ENCODE peak calls at places on chromosomes 7 and 10, in eight cellular contexts. One of them, this sample, is unnamed.

GRCh38 chr10:87656431-87657072 is 3.1 kb upstream of the PAPSS2 start:
- DNase-seq in RWPE1: peak; percentile 69
- DNase-seq in GM23338: peak; percentile 84
- DNase-seq in spleen: no peak
- DNase-seq in A549: peak; percentile 58
- DNase-seq in H9: no peak
- DNase-seq in upper lobe of right lung: no peak
- DNase-seq in mammary epithelial cell: no peak
- DNase-seq in this sample: no peak

GRCh38 chr10:106134326-106135000 is 1030.0 kb downstream of the SORCS1 start:
- DNase-seq in RWPE1: no peak
- DNase-seq in GM23338: no peak
- DNase-seq in spleen: no peak
- DNase-seq in A549: no peak
- DNase-seq in H9: no peak
- DNase-seq in upper lobe of right lung: no peak
- DNase-seq in mammary epithelial cell: no peak
- DNase-seq in this sample: no peak

GRCh38 chr7:14184292-14184864 is 194.9 kb upstream of the ETV1 start:
- DNase-seq in RWPE1: no peak
- DNase-seq in GM23338: no peak
- DNase-seq in spleen: no peak
- DNase-seq in A549: no peak
- DNase-seq in H9: no peak
- DNase-seq in upper lobe of right lung: no peak
- DNase-seq in mammary epithelial cell: no peak
- DNase-seq in this sample: no peak

GRCh38 chr10:24579911-24580310 is 143.8 kb downstream of the ARHGAP21 start:
- DNase-seq in RWPE1: no peak
- DNase-seq in GM23338: peak; percentile 47
- DNase-seq in spleen: no peak
- DNase-seq in A549: no peak
- DNase-seq in H9: peak; percentile 45
- DNase-seq in upper lobe of right lung: no peak
- DNase-seq in mammary epithelial cell: no peak
- DNase-seq in this sample: no peak

GRCh38 chr7:92749327-92749730 is 87.0 kb downstream of the CDK6 start:
- DNase-seq in RWPE1: no peak
- DNase-seq in GM23338: no peak
- DNase-seq in spleen: no peak
- DNase-seq in A549: no peak
- DNase-seq in H9: no peak
- DNase-seq in upper lobe of right lung: no peak
- DNase-seq in mammary epithelial cell: no peak
- DNase-seq in this sample: no peak

GRCh38 chr10:46530249-46531186 is 25.9 kb downstream of the GPRIN2 start:
- DNase-seq in RWPE1: no peak
- DNase-seq in GM23338: no peak
- DNase-seq in spleen: peak; percentile 74
- DNase-seq in A549: peak; percentile 94
- DNase-seq in H9: no peak
- DNase-seq in upper lobe of right lung: no peak
- DNase-seq in mammary epithelial cell: no peak
- DNase-seq in this sample: peak; percentile 98

GRCh38 chr7:80380957-80381356 is 130.9 kb downstream of the GNAT3 start:
- DNase-seq in RWPE1: no peak
- DNase-seq in GM23338: no peak
- DNase-seq in spleen: no peak
- DNase-seq in A549: no peak
- DNase-seq in H9: no peak
- DNase-seq in upper lobe of right lung: no peak
- DNase-seq in mammary epithelial cell: no peak
- DNase-seq in this sample: no peak

GRCh38 chr10:71087622-71088021 is 124.7 kb upstream of the UNC5B start:
- DNase-seq in RWPE1: no peak
- DNase-seq in GM23338: no peak
- DNase-seq in spleen: no peak
- DNase-seq in A549: no peak
- DNase-seq in H9: peak; percentile 18
- DNase-seq in upper lobe of right lung: peak; percentile 38
- DNase-seq in mammary epithelial cell: no peak
- DNase-seq in this sample: no peak

GRCh38 chr10:6151087-6151977 is 51.4 kb upstream of the PFKFB3 start:
- DNase-seq in RWPE1: no peak
- DNase-seq in GM23338: peak; percentile 91
- DNase-seq in spleen: peak; percentile 91
- DNase-seq in A549: peak; percentile 66
- DNase-seq in H9: peak; percentile 89
- DNase-seq in upper lobe of right lung: peak; percentile 76
- DNase-seq in mammary epithelial cell: no peak
- DNase-seq in this sample: peak; percentile 65

GRCh38 chr7:18087031-18087686 is 59.5 kb upstream of the PRPS1L1 start:
- DNase-seq in RWPE1: no peak
- DNase-seq in GM23338: peak; percentile 64
- DNase-seq in spleen: peak; percentile 59
- DNase-seq in A549: peak; percentile 8
- DNase-seq in H9: peak; percentile 39
- DNase-seq in upper lobe of right lung: peak; percentile 57
- DNase-seq in mammary epithelial cell: peak; percentile 11
- DNase-seq in this sample: no peak

GRCh38 chr10:89683911-89684310 is 17.5 kb upstream of the KIF20B start:
- DNase-seq in RWPE1: no peak
- DNase-seq in GM23338: no peak
- DNase-seq in spleen: no peak
- DNase-seq in A549: no peak
- DNase-seq in H9: no peak
- DNase-seq in upper lobe of right lung: no peak
- DNase-seq in mammary epithelial cell: no peak
- DNase-seq in this sample: no peak

GRCh38 chr7:20385121-20385520 is 54.4 kb downstream of the ITGB8 start:
- DNase-seq in RWPE1: peak; percentile 67
- DNase-seq in GM23338: no peak
- DNase-seq in spleen: no peak
- DNase-seq in A549: no peak
- DNase-seq in H9: no peak
- DNase-seq in upper lobe of right lung: no peak
- DNase-seq in mammary epithelial cell: peak; percentile 61
- DNase-seq in this sample: peak; percentile 51

GRCh38 chr10:86950349-86950748 is 7.1 kb downstream of the MMRN2 start:
- DNase-seq in RWPE1: no peak
- DNase-seq in GM23338: no peak
- DNase-seq in spleen: no peak
- DNase-seq in A549: no peak
- DNase-seq in H9: peak; percentile 27
- DNase-seq in upper lobe of right lung: peak; percentile 6
- DNase-seq in mammary epithelial cell: no peak
- DNase-seq in this sample: no peak

GRCh38 chr10:49139866-49140195 is 6.0 kb upstream of the FAM170B start:
- DNase-seq in RWPE1: peak; percentile 76
- DNase-seq in GM23338: no peak
- DNase-seq in spleen: no peak
- DNase-seq in A549: peak; percentile 71
- DNase-seq in H9: no peak
- DNase-seq in upper lobe of right lung: no peak
- DNase-seq in mammary epithelial cell: peak; percentile 76
- DNase-seq in this sample: peak; percentile 96

GRCh38 chr7:74197449-74198108 is 12.2 kb upstream of the LAT2 start:
- DNase-seq in RWPE1: no peak
- DNase-seq in GM23338: no peak
- DNase-seq in spleen: no peak
- DNase-seq in A549: no peak
- DNase-seq in H9: no peak
- DNase-seq in upper lobe of right lung: peak; percentile 21
- DNase-seq in mammary epithelial cell: no peak
- DNase-seq in this sample: no peak

GRCh38 chr7:91310829-91311460 is 46.7 kb downstream of the FZD1 start:
- DNase-seq in RWPE1: peak; percentile 16
- DNase-seq in GM23338: peak; percentile 61
- DNase-seq in spleen: no peak
- DNase-seq in A549: no peak
- DNase-seq in H9: no peak
- DNase-seq in upper lobe of right lung: no peak
- DNase-seq in mammary epithelial cell: peak; percentile 34
- DNase-seq in this sample: peak; percentile 34

GRCh38 chr10:116774728-116775151 is 32.4 kb upstream of the HSPA12A start:
- DNase-seq in RWPE1: peak; percentile 70
- DNase-seq in GM23338: no peak
- DNase-seq in spleen: no peak
- DNase-seq in A549: no peak
- DNase-seq in H9: no peak
- DNase-seq in upper lobe of right lung: no peak
- DNase-seq in mammary epithelial cell: peak; percentile 75
- DNase-seq in this sample: no peak

GRCh38 chr7:104761892-104762291 is 252.1 kb upstream of the KMT2E start:
- DNase-seq in RWPE1: no peak
- DNase-seq in GM23338: no peak
- DNase-seq in spleen: no peak
- DNase-seq in A549: no peak
- DNase-seq in H9: no peak
- DNase-seq in upper lobe of right lung: no peak
- DNase-seq in mammary epithelial cell: no peak
- DNase-seq in this sample: no peak

GRCh38 chr7:18495412-18496335 is at the start of gene HDAC9:
- DNase-seq in RWPE1: no peak
- DNase-seq in GM23338: peak; percentile 90
- DNase-seq in spleen: peak; percentile 75
- DNase-seq in A549: no peak
- DNase-seq in H9: peak; percentile 66
- DNase-seq in upper lobe of right lung: no peak
- DNase-seq in mammary epithelial cell: peak; percentile 51
- DNase-seq in this sample: peak; percentile 51

GRCh38 chr7:29607259-29607658 is 43.6 kb downstream of the PRR15 start:
- DNase-seq in RWPE1: no peak
- DNase-seq in GM23338: no peak
- DNase-seq in spleen: no peak
- DNase-seq in A549: no peak
- DNase-seq in H9: no peak
- DNase-seq in upper lobe of right lung: no peak
- DNase-seq in mammary epithelial cell: no peak
- DNase-seq in this sample: no peak

GRCh38 chr7:148883233-148884048 is 650 bp downstream of the EZH2 start:
- DNase-seq in RWPE1: peak; percentile 13
- DNase-seq in GM23338: peak; percentile 41
- DNase-seq in spleen: peak; percentile 92
- DNase-seq in A549: peak; percentile 11
- DNase-seq in H9: no peak
- DNase-seq in upper lobe of right lung: peak; percentile 78
- DNase-seq in mammary epithelial cell: no peak
- DNase-seq in this sample: no peak

GRCh38 chr7:36946401-36946739 is 222.1 kb upstream of the AOAH start:
- DNase-seq in RWPE1: no peak
- DNase-seq in GM23338: no peak
- DNase-seq in spleen: no peak
- DNase-seq in A549: no peak
- DNase-seq in H9: no peak
- DNase-seq in upper lobe of right lung: no peak
- DNase-seq in mammary epithelial cell: no peak
- DNase-seq in this sample: no peak

GRCh38 chr10:3427316-3427715 is 254.7 kb upstream of the PITRM1 start:
- DNase-seq in RWPE1: no peak
- DNase-seq in GM23338: no peak
- DNase-seq in spleen: no peak
- DNase-seq in A549: no peak
- DNase-seq in H9: no peak
- DNase-seq in upper lobe of right lung: no peak
- DNase-seq in mammary epithelial cell: no peak
- DNase-seq in this sample: no peak
- H3K27ac ChIP-seq in RWPE1: no peak overlapping the region
- H3K27ac ChIP-seq in GM23338: no peak overlapping the region
- H3K27ac ChIP-seq in spleen: no peak overlapping the region
- H3K27ac ChIP-seq in A549: no peak overlapping the region
- H3K27ac ChIP-seq in H9: no peak overlapping the region
- H3K27ac ChIP-seq in upper lobe of right lung: no peak overlapping the region
- H3K27ac ChIP-seq in mammary epithelial cell: no peak overlapping the region
- H3K27ac ChIP-seq in this sample: no peak overlapping the region

GRCh38 chr7:101814996-101815825 is 2.2 kb upstream of the CUX1 start:
- DNase-seq in RWPE1: no peak
- DNase-seq in GM23338: peak; percentile 65
- DNase-seq in spleen: peak; percentile 92
- DNase-seq in A549: peak; percentile 50
- DNase-seq in H9: peak; percentile 62
- DNase-seq in upper lobe of right lung: peak; percentile 84
- DNase-seq in mammary epithelial cell: peak; percentile 21
- DNase-seq in this sample: no peak
- TF ChIP-seq CTCF in RWPE1: peak; percentile 76
- TF ChIP-seq CTCF in GM23338: no peak
- TF ChIP-seq CTCF in spleen: no peak
- TF ChIP-seq CTCF in A549: peak; percentile 84
- TF ChIP-seq CTCF in H9: peak; percentile 63
- TF ChIP-seq CTCF in upper lobe of right lung: peak; percentile 45
- TF ChIP-seq CTCF in mammary epithelial cell: peak; percentile 4
- TF ChIP-seq CTCF in this sample: peak; percentile 22

DNA sequence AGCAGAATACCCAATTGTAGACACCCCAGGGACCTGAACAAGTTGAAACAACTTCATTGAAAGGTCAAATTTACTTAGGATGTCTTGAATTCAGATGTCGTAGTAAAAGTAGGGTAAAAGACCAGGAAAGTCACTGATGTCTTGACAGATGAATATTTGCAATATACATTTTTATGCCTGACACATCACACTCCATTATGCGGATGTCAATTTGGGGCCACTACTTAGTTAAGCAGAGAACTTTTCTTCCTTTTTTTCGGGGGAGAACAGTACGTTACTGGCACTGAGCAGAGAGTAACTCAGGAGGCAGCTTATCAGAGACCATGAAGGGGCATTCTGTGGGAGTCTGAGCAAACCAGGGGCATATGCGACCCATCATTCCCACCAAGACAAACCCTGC is 4.9 kb downstream of the ITGA8 start:
- DNase-seq in RWPE1: no peak
- DNase-seq in GM23338: no peak
- DNase-seq in spleen: no peak
- DNase-seq in A549: no peak
- DNase-seq in H9: no peak
- DNase-seq in upper lobe of right lung: no peak
- DNase-seq in mammary epithelial cell: no peak
- DNase-seq in this sample: no peak
- H3K27ac ChIP-seq in RWPE1: no peak overlapping the region
- H3K27ac ChIP-seq in GM23338: no peak overlapping the region
- H3K27ac ChIP-seq in spleen: no peak overlapping the region
- H3K27ac ChIP-seq in A549: no peak overlapping the region
- H3K27ac ChIP-seq in H9: no peak overlapping the region
- H3K27ac ChIP-seq in upper lobe of right lung: no peak overlapping the region
- H3K27ac ChIP-seq in mammary epithelial cell: no peak overlapping the region
- H3K27ac ChIP-seq in this sample: no peak overlapping the region

DNA sequence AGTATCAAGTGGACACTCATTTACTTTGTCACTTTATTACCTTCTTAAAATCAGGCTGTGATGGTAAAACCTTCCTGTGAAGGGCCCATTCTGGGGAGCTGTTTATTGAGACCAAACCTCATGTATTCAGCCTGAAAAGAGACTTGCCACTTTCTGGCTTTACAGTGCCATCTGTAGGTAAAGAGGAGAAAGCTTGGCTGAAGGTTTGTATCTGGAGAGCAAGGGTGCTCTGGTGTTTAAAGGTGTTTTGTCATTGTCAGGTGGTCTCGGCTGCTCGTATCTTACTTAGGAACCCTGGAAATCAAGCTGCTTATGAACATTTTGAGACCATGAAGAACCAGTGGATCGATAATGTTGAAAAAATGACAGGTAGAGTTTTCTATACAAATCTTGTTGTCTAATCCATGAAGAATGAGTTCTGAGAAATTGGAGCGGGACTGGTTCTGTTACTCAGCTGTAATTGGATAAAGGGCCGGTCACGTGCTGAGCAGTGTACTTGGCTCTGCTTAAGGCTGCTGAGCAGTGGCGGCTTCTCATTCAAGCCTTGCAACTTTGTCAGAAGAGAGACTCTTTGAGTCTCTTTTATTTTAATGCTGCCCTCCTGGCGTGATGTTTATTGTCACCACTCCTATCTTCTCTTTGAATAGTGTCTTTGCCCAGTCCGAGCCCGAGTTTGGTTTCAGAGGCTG is 46.9 kb downstream of the AP3M1 start:
- DNase-seq in RWPE1: no peak
- DNase-seq in GM23338: peak; percentile 57
- DNase-seq in spleen: no peak
- DNase-seq in A549: peak; percentile 51
- DNase-seq in H9: no peak
- DNase-seq in upper lobe of right lung: no peak
- DNase-seq in mammary epithelial cell: no peak
- DNase-seq in this sample: peak; percentile 17
- TF ChIP-seq CTCF in RWPE1: peak; percentile 21
- TF ChIP-seq CTCF in GM23338: peak; percentile 50
- TF ChIP-seq CTCF in spleen: no peak
- TF ChIP-seq CTCF in A549: peak; percentile 58
- TF ChIP-seq CTCF in H9: peak; percentile 55
- TF ChIP-seq CTCF in upper lobe of right lung: peak; percentile 15
- TF ChIP-seq CTCF in mammary epithelial cell: peak; percentile 21
- TF ChIP-seq CTCF in this sample: peak; percentile 69